ENCODE peak calls at places on chromosomes 11 and 22, in six cellular contexts. O is naive thymus-derived CD8-positive, alpha-beta T cell; I is AG04450; M is posterior cingulate gyrus; Y is stimulated activated CD4-positive, alpha-beta T cell treated with anti-CD3 and anti-CD28 coated beads, Interleukin-4, amount 100 ng/mL, for 4 hours; W is foreskin melanocyte. X is an unnamed sample.

GRCh38 chr11:133343951-133344350 is 188.3 kb downstream of the OPCML start:
- DNase-seq in O (no peak), I (no peak), M (no peak), Y (no peak), W (no peak), X (no peak)

GRCh38 chr11:26649884-26650283 is 72.0 kb downstream of the SLC5A12 start:
- DNase-seq in O (no peak), I (peak; percentile 32), M (no peak), Y (no peak), W (peak; percentile 47), X (no peak)

GRCh38 chr22:38802671-38803121 is 8.8 kb upstream of the DNAL4 start:
- DNase-seq in O (no peak), I (peak; percentile 85), M (no peak), Y (no peak), W (peak; percentile 35), X (no peak)

GRCh38 chr22:35835998-35836691 is 118.5 kb downstream of the APOL5 start:
- DNase-seq in O (no peak), I (peak; percentile 52), M (peak; percentile 72), Y (no peak), W (peak; percentile 29), X (no peak)

GRCh38 chr22:39135092-39135896 is 17.2 kb downstream of the CBX7 start:
- DNase-seq in O (peak; percentile 34), I (no peak), M (no peak), Y (peak; percentile 32), W (no peak), X (no peak)

GRCh38 chr22:36334838-36335603 is 52.7 kb downstream of the MYH9 start:
- DNase-seq in O (no peak), I (peak; percentile 70), M (peak; percentile 92), Y (peak; percentile 39), W (peak; percentile 81), X (no peak)

GRCh38 chr11:121321614-121322243 is 29.2 kb downstream of the SC5D start:
- DNase-seq in O (no peak), I (no peak), M (peak; percentile 80), Y (peak; percentile 8), W (no peak), X (no peak)

GRCh38 chr11:28673687-28674431 is 565.7 kb downstream of the METTL15 start:
- DNase-seq in O (no peak), I (no peak), M (no peak), Y (no peak), W (no peak), X (no peak)

GRCh38 chr11:117807482-117808272 is 10.7 kb upstream of the DSCAML1 start:
- DNase-seq in O (peak; percentile 56), I (peak; percentile 29), M (peak; percentile 94), Y (peak; percentile 65), W (peak; percentile 23), X (peak; percentile 65)

GRCh38 chr11:74072721-74073120 is 63.8 kb upstream of the UCP3 start:
- DNase-seq in O (no peak), I (no peak), M (no peak), Y (no peak), W (peak; percentile 78), X (no peak)

X was measured in stimulated activated naive CD4-positive, alpha-beta T cell treated with Interleukin-2 at 50 U/mL for 16 hours.